ENCODE peak calls at places on chromosomes 16 and 17, in six cellular contexts. V is HCT116, Q is WTC11, X is HepG2, L is K562, G is H1. N is an unnamed sample.

GRCh38 chr17:19244796-19245195 is 7.6 kb downstream of the EPN2 start:
- DNase-seq in V (no peak), Q (no peak), X (no peak), L (no peak), G (no peak), N (no peak)

GRCh38 chr17:77709594-77709993 is 248.9 kb upstream of the TNRC6C start:
- DNase-seq in V (no peak), Q (no peak), X (no peak), L (no peak), G (peak; percentile 40), N (no peak)

GRCh38 chr17:76050226-76051070 is 21.9 kb downstream of the SRP68 start:
- DNase-seq in V (no peak), Q (no peak), X (no peak), L (no peak), G (no peak), N (no peak)

GRCh38 chr17:8997994-8998628 is 23.2 kb upstream of the NTN1 start:
- DNase-seq in V (peak; percentile 51), Q (peak; percentile 79), X (peak; percentile 41), L (peak; percentile 64), G (peak; percentile 85), N (peak; percentile 40)

GRCh38 chr16:55499951-55500350 is 8.9 kb upstream of the LPCAT2 start:
- DNase-seq in V (peak; percentile 41), Q (no peak), X (no peak), L (no peak), G (peak; percentile 22), N (no peak)

GRCh38 chr17:61583242-61583641 is 7.8 kb downstream of the NACA2 start:
- DNase-seq in V (peak; percentile 65), Q (no peak), X (peak; percentile 74), L (peak; percentile 42), G (no peak), N (no peak)

GRCh38 chr17:57113656-57114055 is 28.6 kb downstream of the AKAP1 start:
- DNase-seq in V (no peak), Q (no peak), X (peak; percentile 50), L (no peak), G (no peak), N (no peak)

GRCh38 chr16:8628981-8629725 is 7.7 kb downstream of the METTL22 start:
- DNase-seq in V (no peak), Q (no peak), X (no peak), L (no peak), G (no peak), N (no peak)

GRCh38 chr17:27540300-27541105 is 84.3 kb downstream of the KSR1 start:
- DNase-seq in V (no peak), Q (no peak), X (peak; percentile 66), L (no peak), G (no peak), N (no peak)

GRCh38 chr17:17971431-17972125 is 622 bp downstream of the TOM1L2 start:
- DNase-seq in V (no peak), Q (no peak), X (no peak), L (no peak), G (no peak), N (no peak)

GRCh38 chr17:8210761-8211458 is 535 bp upstream of the AURKB start:
- DNase-seq in V (no peak), Q (no peak), X (peak; percentile 91), L (no peak), G (peak; percentile 63), N (no peak)

GRCh38 chr16:54430491-54431030 is 144.0 kb upstream of the IRX3 start:
- DNase-seq in V (no peak), Q (no peak), X (peak; percentile 69), L (no peak), G (no peak), N (no peak)

GRCh38 chr16:54431997-54432367 is 145.4 kb upstream of the IRX3 start:
- DNase-seq in V (no peak), Q (no peak), X (no peak), L (no peak), G (no peak), N (no peak)

GRCh38 chr16:54431041-54431996 is 144.7 kb upstream of the IRX3 start:
- DNase-seq in V (no peak), Q (no peak), X (no peak), L (no peak), G (no peak), N (no peak)

GRCh38 chr16:54434859-54435258 is 148.3 kb upstream of the IRX3 start:
- DNase-seq in V (no peak), Q (no peak), X (no peak), L (no peak), G (no peak), N (no peak)

GRCh38 chr16:54432481-54433229 is 146.1 kb upstream of the IRX3 start:
- DNase-seq in V (no peak), Q (no peak), X (peak; percentile 71), L (no peak), G (no peak), N (no peak)
- TF ChIP-seq ATF3 in V (no peak), Q (no peak), X (no peak), L (no peak), G (no peak), N (no peak)

GRCh38 chr16:57017251-57017650 is 27.9 kb downstream of the NLRC5 start:
- DNase-seq in V (no peak), Q (no peak), X (no peak), L (no peak), G (no peak), N (no peak)
- TF ChIP-seq ATF3 in V (no peak), Q (no peak), X (no peak), L (no peak), G (no peak), N (no peak)

DNA sequence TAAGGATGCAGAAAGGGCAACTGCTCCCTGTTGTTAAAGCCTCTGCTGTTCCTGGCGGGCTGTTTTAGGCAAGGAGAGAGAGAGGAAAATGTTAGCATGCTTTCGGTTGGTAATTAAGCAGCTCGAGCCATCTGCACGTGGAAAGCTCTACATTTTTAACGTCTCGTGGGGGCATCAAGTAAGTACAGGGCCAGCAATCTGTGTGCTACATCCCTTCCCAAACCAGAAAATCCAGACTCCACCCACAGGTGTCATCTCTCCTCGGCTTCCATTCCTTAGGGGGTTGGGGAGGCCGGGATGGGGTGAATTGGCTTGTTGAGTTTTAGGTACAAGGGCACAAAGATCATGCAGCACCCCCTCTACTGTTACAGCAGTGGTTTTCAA is 62.5 kb upstream of the MARCHF10 start:
- DNase-seq in V (no peak), Q (no peak), X (no peak), L (no peak), G (peak; percentile 49), N (no peak)
- TF ChIP-seq ATF3 in V (no peak), Q (no peak), X (no peak), L (no peak), G (no peak), N (no peak)

GRCh38 chr16:48101069-48101674 is 54.6 kb downstream of the ABCC12 start:
- DNase-seq in V (no peak), Q (no peak), X (no peak), L (no peak), G (no peak), N (peak; percentile 74)

GRCh38 chr16:48099455-48099854 is 56.3 kb downstream of the ABCC12 start:
- DNase-seq in V (peak; percentile 49), Q (peak; percentile 26), X (no peak), L (peak; percentile 33), G (no peak), N (no peak)

GRCh38 chr16:48105456-48105855 is 50.3 kb downstream of the ABCC12 start:
- DNase-seq in V (no peak), Q (no peak), X (no peak), L (no peak), G (no peak), N (no peak)

GRCh38 chr16:48105976-48106375 is 49.8 kb downstream of the ABCC12 start:
- DNase-seq in V (no peak), Q (no peak), X (no peak), L (no peak), G (no peak), N (no peak)

DNA sequence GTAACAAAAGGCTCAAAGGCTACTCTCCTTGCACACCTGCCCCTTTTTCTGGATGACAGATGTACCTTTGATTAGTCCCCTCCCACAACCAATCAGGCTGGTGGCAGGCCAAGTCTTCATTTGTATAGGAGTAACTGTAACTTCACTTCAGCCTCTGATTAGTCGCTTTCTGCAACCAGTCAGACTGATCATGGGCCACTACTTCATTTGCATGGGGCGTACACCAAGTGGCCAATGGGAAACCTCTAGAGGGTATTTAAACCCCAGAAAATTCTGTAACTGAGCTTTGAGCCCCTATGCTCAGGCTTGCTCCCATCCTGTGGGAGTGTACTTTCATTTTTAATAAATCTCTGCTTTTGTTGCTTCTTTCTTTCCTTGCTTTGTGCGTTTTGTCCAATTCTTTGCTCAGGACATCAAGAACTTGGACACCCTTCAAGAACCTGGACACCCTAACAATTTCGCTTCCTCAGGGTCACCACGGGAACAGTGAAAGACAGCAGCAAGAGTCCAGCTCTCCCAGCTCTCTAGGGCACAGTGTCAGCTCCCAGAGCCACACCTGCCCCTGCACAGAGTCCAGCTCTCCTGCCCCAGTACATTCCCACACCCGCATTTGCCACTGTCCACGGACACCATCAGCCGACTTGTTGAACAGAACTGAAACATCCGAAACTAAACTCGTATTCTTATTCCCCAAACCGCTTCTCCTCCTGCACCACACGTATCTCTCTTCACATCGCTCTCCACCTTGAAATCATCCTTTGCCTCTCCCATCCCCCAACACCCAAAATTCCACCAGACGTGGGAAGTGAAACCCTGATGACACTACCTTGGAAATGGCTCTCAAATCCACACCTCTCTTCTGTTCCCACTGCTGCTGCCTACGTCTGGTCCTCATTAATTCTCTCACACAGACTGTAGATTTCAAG is 53.4 kb downstream of the ABCC12 start:
- DNase-seq in V (no peak), Q (no peak), X (no peak), L (no peak), G (no peak), N (no peak)
- TF ChIP-seq ATF3 in V (no peak), Q (no peak), X (no peak), L (no peak), G (no peak), N (no peak)

GRCh38 chr17:42679001-42679491 is 2.3 kb upstream of the PLEKHH3 start:
- DNase-seq in V (no peak), Q (no peak), X (peak; percentile 66), L (peak; percentile 64), G (no peak), N (no peak)

GRCh38 chr17:42679492-42680330 is 1.9 kb downstream of the CCR10 start:
- DNase-seq in V (no peak), Q (peak; percentile 82), X (no peak), L (peak; percentile 54), G (peak; percentile 91), N (no peak)

GRCh38 chr17:42676424-42677011 is at the start of gene PLEKHH3:
- DNase-seq in V (no peak), Q (no peak), X (no peak), L (no peak), G (peak; percentile 85), N (no peak)

GRCh38 chr17:42677012-42677857 is 441 bp upstream of the PLEKHH3 start:
- DNase-seq in V (peak; percentile 99), Q (peak; percentile 100), X (peak; percentile 99), L (peak; percentile 99), G (peak; percentile 96), N (peak; percentile 99)

GRCh38 chr17:42677921-42678781 is 1.4 kb upstream of the PLEKHH3 start:
- DNase-seq in V (peak; percentile 96), Q (peak; percentile 91), X (peak; percentile 98), L (peak; percentile 94), G (peak; percentile 92), N (no peak)
- TF ChIP-seq ATF3 in V (no peak), Q (no peak), X (no peak), L (no peak), G (no peak), N (no peak)